ENCODE peak calls at places on chromosomes 7 and 10, in nine cellular contexts. One of them, this sample, is unnamed.

GRCh38 chr7:112790651-112790973 is 419 bp upstream of the TMEM168 start:
- DNase-seq in mammary epithelial cell: no peak
- DNase-seq in PC-9: no peak
- DNase-seq in amniotic epithelial cell: no peak
- DNase-seq in mesothelial cell of epicardium: no peak
- DNase-seq in neuronal stem cell: no peak
- DNase-seq in GOT3: no peak
- DNase-seq in uterus: no peak
- DNase-seq in left ventricle myocardium inferior: no peak
- DNase-seq in this sample: no peak

GRCh38 chr7:50264908-50265307 is 39.6 kb upstream of the IKZF1 start:
- DNase-seq in mammary epithelial cell: peak
- DNase-seq in PC-9: no peak
- DNase-seq in amniotic epithelial cell: no peak
- DNase-seq in mesothelial cell of epicardium: no peak
- DNase-seq in neuronal stem cell: no peak
- DNase-seq in GOT3: no peak
- DNase-seq in uterus: no peak
- DNase-seq in left ventricle myocardium inferior: no peak
- DNase-seq in this sample: no peak

GRCh38 chr7:771241-772004 is 44.3 kb upstream of the PRKAR1B start:
- DNase-seq in mammary epithelial cell: no peak
- DNase-seq in PC-9: no peak
- DNase-seq in amniotic epithelial cell: peak
- DNase-seq in mesothelial cell of epicardium: no peak
- DNase-seq in neuronal stem cell: no peak
- DNase-seq in GOT3: no peak
- DNase-seq in uterus: peak
- DNase-seq in left ventricle myocardium inferior: peak
- DNase-seq in this sample: peak

GRCh38 chr7:80047032-80047431 is 87.6 kb upstream of the GNAI1 start:
- DNase-seq in mammary epithelial cell: no peak
- DNase-seq in PC-9: no peak
- DNase-seq in amniotic epithelial cell: no peak
- DNase-seq in mesothelial cell of epicardium: no peak
- DNase-seq in neuronal stem cell: no peak
- DNase-seq in GOT3: no peak
- DNase-seq in uterus: no peak
- DNase-seq in left ventricle myocardium inferior: no peak
- DNase-seq in this sample: no peak

GRCh38 chr7:100127866-100128601 is 1.3 kb downstream of the MBLAC1 start:
- DNase-seq in mammary epithelial cell: no peak
- DNase-seq in PC-9: no peak
- DNase-seq in amniotic epithelial cell: no peak
- DNase-seq in mesothelial cell of epicardium: no peak
- DNase-seq in neuronal stem cell: no peak
- DNase-seq in GOT3: no peak
- DNase-seq in uterus: no peak
- DNase-seq in left ventricle myocardium inferior: no peak
- DNase-seq in this sample: peak

GRCh38 chr10:132707121-132707775 is 78.7 kb downstream of the NKX6-2 start:
- DNase-seq in mammary epithelial cell: no peak
- DNase-seq in PC-9: no peak
- DNase-seq in amniotic epithelial cell: no peak
- DNase-seq in mesothelial cell of epicardium: no peak
- DNase-seq in neuronal stem cell: no peak
- DNase-seq in GOT3: no peak
- DNase-seq in uterus: no peak
- DNase-seq in left ventricle myocardium inferior: peak
- DNase-seq in this sample: no peak

GRCh38 chr7:1352656-1353286 is 106.5 kb downstream of the MICALL2 start:
- DNase-seq in mammary epithelial cell: no peak
- DNase-seq in PC-9: no peak
- DNase-seq in amniotic epithelial cell: no peak
- DNase-seq in mesothelial cell of epicardium: no peak
- DNase-seq in neuronal stem cell: no peak
- DNase-seq in GOT3: no peak
- DNase-seq in uterus: no peak
- DNase-seq in left ventricle myocardium inferior: no peak
- DNase-seq in this sample: peak

GRCh38 chr10:62076872-62077271 is 175.4 kb downstream of the ARID5B start:
- DNase-seq in mammary epithelial cell: peak
- DNase-seq in PC-9: peak
- DNase-seq in amniotic epithelial cell: peak
- DNase-seq in mesothelial cell of epicardium: no peak
- DNase-seq in neuronal stem cell: no peak
- DNase-seq in GOT3: no peak
- DNase-seq in uterus: no peak
- DNase-seq in left ventricle myocardium inferior: no peak
- DNase-seq in this sample: peak